ENCODE peak calls at places on chromosomes 6 and 20, in seven cellular contexts. N is midbrain; S is Calu3; A is heart left ventricle; F is GM06990; R is stimulated activated CD8-positive, alpha-beta memory T cell treated with anti-CD3 and anti-CD28 coated beads, Interleukin-7, amount 100 ng/mL, for 1 hour; J is stimulated activated naive CD8-positive, alpha-beta T cell treated with anti-CD3 and anti-CD28 coated beads, Interleukin-15, amount 100 ng/mL, for 72 hours. W is an unnamed sample.

GRCh38 chr20:56163806-56164205 is 84.7 kb upstream of the MC3R start:
- DNase-seq in N (no peak), S (no peak), A (no peak), F (no peak), R (no peak), J (no peak), W (no peak)

GRCh38 chr6:33812669-33813068 is 8.9 kb upstream of the MLN start:
- DNase-seq in N (peak; percentile 2), S (peak; percentile 78), A (peak; percentile 25), F (peak; percentile 34), R (no peak), J (peak; percentile 25), W (no peak)

GRCh38 chr20:44204156-44204831 is 6.3 kb downstream of the OSER1 start:
- DNase-seq in N (no peak), S (peak; percentile 57), A (no peak), F (no peak), R (no peak), J (no peak), W (no peak)

GRCh38 chr20:13205402-13205801 is 15.7 kb upstream of the ISM1 start:
- DNase-seq in N (no peak), S (no peak), A (no peak), F (no peak), R (no peak), J (no peak), W (no peak)

GRCh38 chr6:142693446-142693845 is 251.5 kb downstream of the HIVEP2 start:
- DNase-seq in N (no peak), S (no peak), A (no peak), F (no peak), R (no peak), J (no peak), W (no peak)

GRCh38 chr6:146957443-146957842 is 246.8 kb upstream of the STXBP5 start:
- DNase-seq in N (no peak), S (no peak), A (no peak), F (no peak), R (no peak), J (no peak), W (peak; percentile 41)

GRCh38 chr20:16392346-16392745 is 180.9 kb downstream of the KIF16B start:
- DNase-seq in N (no peak), S (no peak), A (no peak), F (peak; percentile 7), R (no peak), J (no peak), W (no peak)

GRCh38 chr6:66508433-66508832 is 801.4 kb upstream of the EYS start:
- DNase-seq in N (no peak), S (no peak), A (no peak), F (no peak), R (no peak), J (no peak), W (no peak)

W was measured in G401.